ENCODE peak calls at places on chromosomes 6 and 20, in seven cellular contexts. Q, J, X, W, U, K and A are unnamed samples.

GRCh38 chr6:169863149-169863525 is 111.7 kb downstream of the ERMARD start:
- DNase-seq in Q (no peak), J (no peak), X (no peak), W (no peak), U (no peak), K (no peak), A (no peak)

GRCh38 chr6:27667651-27668441 is 194.9 kb upstream of the ZNF184 start:
- DNase-seq in Q (peak), J (no peak), X (no peak), W (no peak), U (no peak), K (no peak), A (peak)

GRCh38 chr6:32529697-32530429 is at the start of gene HLA-DRB5:
- DNase-seq in Q (no peak), J (no peak), X (no peak), W (peak), U (peak), K (no peak), A (no peak)

GRCh38 chr20:37404461-37404881 is 58.5 kb downstream of the SRC start:
- DNase-seq in Q (no peak), J (no peak), X (no peak), W (no peak), U (no peak), K (no peak), A (no peak)

GRCh38 chr6:44039191-44039719 is 88.0 kb downstream of the MRPL14 start:
- DNase-seq in Q (no peak), J (no peak), X (no peak), W (no peak), U (no peak), K (no peak), A (no peak)

GRCh38 chr20:60057123-60057865 is 99.1 kb downstream of the CDH26 start:
- DNase-seq in Q (peak), J (peak), X (peak), W (peak), U (peak), K (peak), A (peak)

GRCh38 chr20:32128167-32128566 is 18.7 kb downstream of the TM9SF4 start:
- DNase-seq in Q (no peak), J (no peak), X (no peak), W (no peak), U (no peak), K (no peak), A (no peak)

GRCh38 chr6:465531-466348 is 74.2 kb downstream of the IRF4 start:
- DNase-seq in Q (no peak), J (no peak), X (no peak), W (no peak), U (no peak), K (no peak), A (no peak)

GRCh38 chr6:116779569-116780164 is 14.1 kb upstream of the FAM162B start:
- DNase-seq in Q (peak), J (peak), X (peak), W (no peak), U (no peak), K (no peak), A (peak)

GRCh38 chr6:35729722-35730121 is 7.1 kb upstream of the ARMC12 start:
- DNase-seq in Q (no peak), J (no peak), X (no peak), W (no peak), U (no peak), K (no peak), A (no peak)

GRCh38 chr6:113903666-113904330 is 46.7 kb downstream of the MARCKS start:
- DNase-seq in Q (peak), J (peak), X (no peak), W (no peak), U (no peak), K (no peak), A (no peak)

GRCh38 chr20:15378151-15378550 is 1040.7 kb upstream of the FLRT3 start:
- DNase-seq in Q (no peak), J (no peak), X (no peak), W (no peak), U (no peak), K (no peak), A (no peak)

GRCh38 chr20:31560900-31561598 is 44.0 kb upstream of the ID1 start:
- DNase-seq in Q (peak), J (no peak), X (peak), W (no peak), U (no peak), K (no peak), A (peak)

GRCh38 chr20:33394718-33395117 is 6.6 kb downstream of the CDK5RAP1 start:
- DNase-seq in Q (peak), J (no peak), X (no peak), W (no peak), U (no peak), K (no peak), A (no peak)

GRCh38 chr6:110816677-110817076 is 1.4 kb upstream of the CDK19 start:
- DNase-seq in Q (no peak), J (no peak), X (no peak), W (peak), U (no peak), K (no peak), A (no peak)

GRCh38 chr6:13795041-13795748 is 19.2 kb downstream of the MCUR1 start:
- DNase-seq in Q (peak), J (peak), X (peak), W (peak), U (peak), K (peak), A (peak)

GRCh38 chr6:30960907-30961673 is 20.3 kb downstream of the MUCL3 start:
- DNase-seq in Q (peak), J (no peak), X (peak), W (no peak), U (no peak), K (no peak), A (peak)

GRCh38 chr20:3671986-3672863 is 9.0 kb upstream of the GFRA4 start:
- DNase-seq in Q (no peak), J (no peak), X (no peak), W (no peak), U (no peak), K (no peak), A (no peak)

GRCh38 chr6:26161322-26161721 is 74.1 kb downstream of the HFE start:
- DNase-seq in Q (no peak), J (no peak), X (no peak), W (no peak), U (no peak), K (no peak), A (no peak)